ENCODE peak calls at places on chromosomes 3 and 15, in four cellular contexts. D is M059J, H is lower lobe of right lung, Z is aorta. B is an unnamed sample.

GRCh38 chr3:32780735-32781210 is 37.0 kb upstream of the TRIM71 start:
- DNase-seq in D (peak; percentile 39), H (peak; percentile 78), Z (peak; percentile 81), B (peak; percentile 10)

GRCh38 chr3:133464573-133464972 is 64.7 kb downstream of the BFSP2 start:
- DNase-seq in Z (no peak), H (no peak), D (peak; percentile 75), B (peak; percentile 60)

GRCh38 chr15:36844453-36845094 is 255.8 kb downstream of the MEIS2 start:
- DNase-seq in Z (no peak), H (no peak), D (peak; percentile 18), B (no peak)

GRCh38 chr3:142947799-142948575 is 15.5 kb downstream of the PAQR9 start:
- DNase-seq in H (no peak), Z (no peak), D (peak; percentile 93), B (peak; percentile 70)

GRCh38 chr15:28021281-28022039 is 77.7 kb downstream of the OCA2 start:
- DNase-seq in Z (peak; percentile 83), H (peak; percentile 72), D (peak; percentile 2), B (peak; percentile 84)

GRCh38 chr15:69648775-69649735 is 196.4 kb downstream of the RPLP1 start:
- DNase-seq in H (no peak), Z (peak; percentile 10), D (no peak), B (no peak)

GRCh38 chr3:132256984-132257383 is 60.2 kb upstream of the ACP3 start:
- DNase-seq in H (no peak), D (peak; percentile 44), Z (no peak), B (peak; percentile 65)

GRCh38 chr15:95284933-95285401 is 1045.5 kb upstream of the NR2F2 start:
- DNase-seq in Z (no peak), H (no peak), D (no peak), B (peak; percentile 35)

GRCh38 chr15:67818464-67818863 is 6.8 kb upstream of the SKOR1 start:
- DNase-seq in D (no peak), Z (peak; percentile 13), H (no peak), B (no peak)

GRCh38 chr3:194269610-194270145 is 81.5 kb downstream of the CPN2 start:
- DNase-seq in D (peak; percentile 65), H (peak; percentile 82), Z (peak; percentile 92), B (no peak)

GRCh38 chr15:31147456-31147855 is 45.9 kb upstream of the TRPM1 start:
- DNase-seq in D (no peak), Z (no peak), H (no peak), B (no peak)

GRCh38 chr3:56468184-56469106 is at the start of gene ERC2:
- DNase-seq in H (peak; percentile 47), D (peak; percentile 56), Z (no peak), B (peak; percentile 56)

GRCh38 chr3:12479919-12480425 is 4.3 kb upstream of the TSEN2 start:
- DNase-seq in H (no peak), Z (no peak), D (peak; percentile 50), B (peak; percentile 51)

GRCh38 chr15:45863881-45864580 is 229.2 kb downstream of the SQOR start:
- DNase-seq in Z (no peak), D (peak; percentile 18), H (no peak), B (no peak)

GRCh38 chr3:126031981-126032471 is 51.9 kb downstream of the SLC41A3 start:
- DNase-seq in Z (no peak), D (no peak), H (no peak), B (no peak)

GRCh38 chr15:67463488-67463887 is 57.4 kb upstream of the C15orf61 start:
- DNase-seq in H (no peak), D (no peak), Z (no peak), B (no peak)

GRCh38 chr3:44198265-44198956 is 43.3 kb upstream of the TOPAZ1 start:
- DNase-seq in D (peak; percentile 71), Z (no peak), H (peak; percentile 59), B (peak; percentile 71)

GRCh38 chr3:139353920-139354556 is 10.2 kb downstream of the MRPS22 start:
- DNase-seq in Z (no peak), D (peak; percentile 79), H (no peak), B (peak; percentile 66)

GRCh38 chr3:188516515-188516914 is 362.6 kb downstream of the LPP start:
- DNase-seq in H (no peak), Z (no peak), D (no peak), B (no peak)

GRCh38 chr15:74808073-74808839 is 4.4 kb upstream of the LMAN1L start:
- DNase-seq in D (peak; percentile 25), Z (no peak), H (peak; percentile 78), B (no peak)

GRCh38 chr3:48022178-48022577 is 6.0 kb upstream of the MAP4 start:
- DNase-seq in H (no peak), D (no peak), Z (no peak), B (no peak)

GRCh38 chr15:75985966-75986365 is 26.3 kb downstream of the NRG4 start:
- DNase-seq in Z (no peak), D (no peak), H (no peak), B (no peak)